ENCODE peak calls at places on chromosomes 12 and 14, in nine cellular contexts. T is WTC11; X is activated effector memory CD4-positive, alpha-beta T cell treated with anti-CD3 and anti-CD28 coated beads, Interleukin-2, amount 50 U/mL, for 16 hours; M is iPS DF 6.9; Z is astrocyte of the cerebellum; J is endothelial cell; Y is fibroblast of the aortic adventitia; N is CD4-positive, alpha-beta T cell; Q is H7. L is an unnamed sample.

GRCh38 chr12:48004941-48005749 is 869 bp upstream of the COL2A1 start:
- DNase-seq in T (peak), X (no peak), M (no peak), Z (no peak), J (no peak), Y (no peak), N (no peak), Q (peak), L (no peak)

GRCh38 chr12:132559652-132560420 is 50.5 kb downstream of the LRCOL1 start:
- DNase-seq in T (peak), X (peak), M (no peak), Z (no peak), J (peak), Y (no peak), N (peak), Q (peak), L (peak)

GRCh38 chr14:98514016-98514415 is 758.0 kb downstream of the BCL11B start:
- DNase-seq in T (no peak), X (no peak), M (no peak), Z (no peak), J (no peak), Y (no peak), N (no peak), Q (no peak), L (no peak)

GRCh38 chr12:26564391-26564790 is 268.6 kb downstream of the ITPR2 start:
- DNase-seq in T (no peak), X (no peak), M (no peak), Z (no peak), J (no peak), Y (no peak), N (no peak), Q (no peak), L (no peak)

GRCh38 chr12:6613776-6614512 is 6.8 kb upstream of the CHD4 start:
- DNase-seq in T (peak), X (peak), M (no peak), Z (peak), J (peak), Y (peak), N (no peak), Q (peak), L (peak)

GRCh38 chr12:56152132-56152755 is at the start of gene MYL6B:
- DNase-seq in T (peak), X (peak), M (peak), Z (peak), J (peak), Y (peak), N (peak), Q (peak), L (peak)

GRCh38 chr14:91429385-91429784 is 11.8 kb upstream of the CCDC88C start:
- DNase-seq in T (no peak), X (no peak), M (no peak), Z (no peak), J (no peak), Y (no peak), N (no peak), Q (no peak), L (no peak)

GRCh38 chr14:75274899-75275569 is 3.6 kb upstream of the FOS start:
- DNase-seq in T (no peak), X (peak), M (no peak), Z (no peak), J (no peak), Y (no peak), N (peak), Q (no peak), L (peak)

GRCh38 chr12:84793558-84794367 is 118.8 kb downstream of the SLC6A15 start:
- DNase-seq in T (no peak), X (no peak), M (no peak), Z (peak), J (no peak), Y (peak), N (no peak), Q (no peak), L (no peak)

GRCh38 chr12:12901158-12901791 is 9.9 kb downstream of the GPRC5A start:
- DNase-seq in T (no peak), X (no peak), M (no peak), Z (no peak), J (no peak), Y (peak), N (no peak), Q (no peak), L (no peak)

GRCh38 chr12:129379076-129379804 is 524.6 kb downstream of the TMEM132D start:
- DNase-seq in T (no peak), X (no peak), M (no peak), Z (no peak), J (no peak), Y (no peak), N (no peak), Q (no peak), L (no peak)

GRCh38 chr12:15701212-15701611 is 88.0 kb downstream of the EPS8 start:
- DNase-seq in T (no peak), X (no peak), M (no peak), Z (no peak), J (no peak), Y (peak), N (no peak), Q (no peak), L (no peak)

GRCh38 chr14:20680363-20680762 is 4.0 kb upstream of the RNASE4 start:
- DNase-seq in T (no peak), X (no peak), M (no peak), Z (no peak), J (no peak), Y (no peak), N (no peak), Q (no peak), L (no peak)

GRCh38 chr12:32102234-32102633 is 4.4 kb upstream of the BICD1 start:
- DNase-seq in T (no peak), X (no peak), M (no peak), Z (no peak), J (no peak), Y (peak), N (no peak), Q (no peak), L (no peak)

GRCh38 chr12:71846322-71846940 is 6.9 kb downstream of the TBC1D15 start:
- DNase-seq in T (no peak), X (no peak), M (no peak), Z (peak), J (no peak), Y (peak), N (no peak), Q (no peak), L (peak)

GRCh38 chr12:1517007-1517406 is 77.4 kb downstream of the FBXL14 start:
- DNase-seq in T (peak), X (peak), M (no peak), Z (peak), J (peak), Y (peak), N (no peak), Q (peak), L (no peak)

GRCh38 chr12:127245009-127245408 is 1022.0 kb upstream of the TMEM132C start:
- DNase-seq in T (no peak), X (no peak), M (no peak), Z (no peak), J (no peak), Y (peak), N (no peak), Q (no peak), L (no peak)

GRCh38 chr14:48005986-48006385 is 330.6 kb upstream of the MDGA2 start:
- DNase-seq in T (no peak), X (no peak), M (no peak), Z (no peak), J (no peak), Y (no peak), N (no peak), Q (no peak), L (no peak)

L was measured in left kidney.